ENCODE peak calls at places on chromosomes 13 and 19, in six cellular contexts. One of them, this sample, is unnamed.

GRCh38 chr13:106038752-106039151 is 496.7 kb downstream of the EFNB2 start:
- DNase-seq in AG09309: peak; percentile 79
- DNase-seq in OCI-LY7: no peak
- DNase-seq in AG04449: peak; percentile 74
- DNase-seq in fibroblast of lung: peak; percentile 93
- DNase-seq in nephron progenitor cell: no peak
- DNase-seq in this sample: no peak

GRCh38 chr19:30856376-30856775 is 484.2 kb downstream of the ZNF536 start:
- DNase-seq in AG09309: no peak
- DNase-seq in OCI-LY7: no peak
- DNase-seq in AG04449: no peak
- DNase-seq in fibroblast of lung: no peak
- DNase-seq in nephron progenitor cell: no peak
- DNase-seq in this sample: no peak

GRCh38 chr19:48858984-48859710 is 9.3 kb downstream of the PLEKHA4 start:
- DNase-seq in AG09309: no peak
- DNase-seq in OCI-LY7: peak; percentile 79
- DNase-seq in AG04449: no peak
- DNase-seq in fibroblast of lung: no peak
- DNase-seq in nephron progenitor cell: no peak
- DNase-seq in this sample: peak; percentile 90

GRCh38 chr19:42277821-42278809 is 9.1 kb downstream of the CIC start:
- DNase-seq in AG09309: no peak
- DNase-seq in OCI-LY7: no peak
- DNase-seq in AG04449: no peak
- DNase-seq in fibroblast of lung: peak; percentile 30
- DNase-seq in nephron progenitor cell: no peak
- DNase-seq in this sample: no peak

GRCh38 chr13:78881054-78881453 is 222.1 kb upstream of the OBI1 start:
- DNase-seq in AG09309: no peak
- DNase-seq in OCI-LY7: no peak
- DNase-seq in AG04449: no peak
- DNase-seq in fibroblast of lung: no peak
- DNase-seq in nephron progenitor cell: no peak
- DNase-seq in this sample: no peak

GRCh38 chr19:45152504-45153338 is 8.1 kb downstream of the NKPD1 start:
- DNase-seq in AG09309: no peak
- DNase-seq in OCI-LY7: no peak
- DNase-seq in AG04449: no peak
- DNase-seq in fibroblast of lung: peak; percentile 54
- DNase-seq in nephron progenitor cell: peak; percentile 41
- DNase-seq in this sample: peak; percentile 71

GRCh38 chr19:28920269-28921066 is 292.5 kb downstream of the UQCRFS1 start:
- DNase-seq in AG09309: no peak
- DNase-seq in OCI-LY7: no peak
- DNase-seq in AG04449: no peak
- DNase-seq in fibroblast of lung: no peak
- DNase-seq in nephron progenitor cell: no peak
- DNase-seq in this sample: no peak

GRCh38 chr19:2770055-2771013 is 12.7 kb downstream of the SGTA start:
- DNase-seq in AG09309: no peak
- DNase-seq in OCI-LY7: no peak
- DNase-seq in AG04449: no peak
- DNase-seq in fibroblast of lung: peak; percentile 29
- DNase-seq in nephron progenitor cell: no peak
- DNase-seq in this sample: no peak

GRCh38 chr19:19105365-19106060 is 32.8 kb downstream of the TMEM161A start:
- DNase-seq in AG09309: no peak
- DNase-seq in OCI-LY7: peak; percentile 63
- DNase-seq in AG04449: no peak
- DNase-seq in fibroblast of lung: peak; percentile 52
- DNase-seq in nephron progenitor cell: peak; percentile 86
- DNase-seq in this sample: peak; percentile 20

GRCh38 chr19:1725100-1726064 is 27.9 kb upstream of the ONECUT3 start:
- DNase-seq in AG09309: no peak
- DNase-seq in OCI-LY7: no peak
- DNase-seq in AG04449: no peak
- DNase-seq in fibroblast of lung: peak; percentile 37
- DNase-seq in nephron progenitor cell: peak; percentile 88
- DNase-seq in this sample: peak; percentile 61

GRCh38 chr13:79427265-79427664 is 21.2 kb upstream of the RBM26 start:
- DNase-seq in AG09309: no peak
- DNase-seq in OCI-LY7: no peak
- DNase-seq in AG04449: no peak
- DNase-seq in fibroblast of lung: no peak
- DNase-seq in nephron progenitor cell: no peak
- DNase-seq in this sample: no peak

GRCh38 chr19:30387311-30388115 is 15.3 kb downstream of the ZNF536 start:
- DNase-seq in AG09309: no peak
- DNase-seq in OCI-LY7: no peak
- DNase-seq in AG04449: no peak
- DNase-seq in fibroblast of lung: no peak
- DNase-seq in nephron progenitor cell: no peak
- DNase-seq in this sample: no peak

GRCh38 chr19:54156490-54156889 is 3.0 kb downstream of the LENG1 start:
- DNase-seq in AG09309: no peak
- DNase-seq in OCI-LY7: no peak
- DNase-seq in AG04449: no peak
- DNase-seq in fibroblast of lung: no peak
- DNase-seq in nephron progenitor cell: no peak
- DNase-seq in this sample: no peak

GRCh38 chr13:24651718-24652345 is 28.4 kb upstream of the ATP12A start:
- DNase-seq in AG09309: no peak
- DNase-seq in OCI-LY7: no peak
- DNase-seq in AG04449: no peak
- DNase-seq in fibroblast of lung: no peak
- DNase-seq in nephron progenitor cell: no peak
- DNase-seq in this sample: no peak

GRCh38 chr13:95547531-95548167 is 4.9 kb upstream of the CLDN10 start:
- DNase-seq in AG09309: no peak
- DNase-seq in OCI-LY7: no peak
- DNase-seq in AG04449: no peak
- DNase-seq in fibroblast of lung: peak; percentile 55
- DNase-seq in nephron progenitor cell: no peak
- DNase-seq in this sample: no peak

GRCh38 chr13:112818698-112819045 is 128.8 kb downstream of the ATP11A start:
- DNase-seq in AG09309: no peak
- DNase-seq in OCI-LY7: no peak
- DNase-seq in AG04449: no peak
- DNase-seq in fibroblast of lung: no peak
- DNase-seq in nephron progenitor cell: no peak
- DNase-seq in this sample: no peak

GRCh38 chr13:84609716-84610115 is 727.4 kb upstream of the SLITRK1 start:
- DNase-seq in AG09309: peak; percentile 11
- DNase-seq in OCI-LY7: no peak
- DNase-seq in AG04449: no peak
- DNase-seq in fibroblast of lung: peak; percentile 84
- DNase-seq in nephron progenitor cell: no peak
- DNase-seq in this sample: no peak

GRCh38 chr13:34863360-34864135 is 78.5 kb upstream of the NBEA start:
- DNase-seq in AG09309: peak; percentile 71
- DNase-seq in OCI-LY7: no peak
- DNase-seq in AG04449: peak; percentile 40
- DNase-seq in fibroblast of lung: peak; percentile 95
- DNase-seq in nephron progenitor cell: no peak
- DNase-seq in this sample: no peak

GRCh38 chr19:28868836-28869235 is 344.1 kb downstream of the UQCRFS1 start:
- DNase-seq in AG09309: no peak
- DNase-seq in OCI-LY7: no peak
- DNase-seq in AG04449: no peak
- DNase-seq in fibroblast of lung: no peak
- DNase-seq in nephron progenitor cell: no peak
- DNase-seq in this sample: no peak

GRCh38 chr19:16564842-16565241 is 7.4 kb downstream of the SLC35E1 start:
- DNase-seq in AG09309: no peak
- DNase-seq in OCI-LY7: no peak
- DNase-seq in AG04449: no peak
- DNase-seq in fibroblast of lung: no peak
- DNase-seq in nephron progenitor cell: no peak
- DNase-seq in this sample: no peak
- TF ChIP-seq CTCF in AG09309: no peak
- TF ChIP-seq CTCF in OCI-LY7: no peak
- TF ChIP-seq CTCF in AG04449: no peak
- TF ChIP-seq CTCF in fibroblast of lung: no peak
- TF ChIP-seq CTCF in nephron progenitor cell: no peak
- TF ChIP-seq CTCF in this sample: no peak

GRCh38 chr13:98192008-98192407 is 14.9 kb upstream of the RNF113B start:
- DNase-seq in AG09309: no peak
- DNase-seq in OCI-LY7: no peak
- DNase-seq in AG04449: no peak
- DNase-seq in fibroblast of lung: no peak
- DNase-seq in nephron progenitor cell: no peak
- DNase-seq in this sample: no peak
- TF ChIP-seq CTCF in AG09309: no peak
- TF ChIP-seq CTCF in OCI-LY7: no peak
- TF ChIP-seq CTCF in AG04449: no peak
- TF ChIP-seq CTCF in fibroblast of lung: no peak
- TF ChIP-seq CTCF in nephron progenitor cell: no peak
- TF ChIP-seq CTCF in this sample: no peak

DNA sequence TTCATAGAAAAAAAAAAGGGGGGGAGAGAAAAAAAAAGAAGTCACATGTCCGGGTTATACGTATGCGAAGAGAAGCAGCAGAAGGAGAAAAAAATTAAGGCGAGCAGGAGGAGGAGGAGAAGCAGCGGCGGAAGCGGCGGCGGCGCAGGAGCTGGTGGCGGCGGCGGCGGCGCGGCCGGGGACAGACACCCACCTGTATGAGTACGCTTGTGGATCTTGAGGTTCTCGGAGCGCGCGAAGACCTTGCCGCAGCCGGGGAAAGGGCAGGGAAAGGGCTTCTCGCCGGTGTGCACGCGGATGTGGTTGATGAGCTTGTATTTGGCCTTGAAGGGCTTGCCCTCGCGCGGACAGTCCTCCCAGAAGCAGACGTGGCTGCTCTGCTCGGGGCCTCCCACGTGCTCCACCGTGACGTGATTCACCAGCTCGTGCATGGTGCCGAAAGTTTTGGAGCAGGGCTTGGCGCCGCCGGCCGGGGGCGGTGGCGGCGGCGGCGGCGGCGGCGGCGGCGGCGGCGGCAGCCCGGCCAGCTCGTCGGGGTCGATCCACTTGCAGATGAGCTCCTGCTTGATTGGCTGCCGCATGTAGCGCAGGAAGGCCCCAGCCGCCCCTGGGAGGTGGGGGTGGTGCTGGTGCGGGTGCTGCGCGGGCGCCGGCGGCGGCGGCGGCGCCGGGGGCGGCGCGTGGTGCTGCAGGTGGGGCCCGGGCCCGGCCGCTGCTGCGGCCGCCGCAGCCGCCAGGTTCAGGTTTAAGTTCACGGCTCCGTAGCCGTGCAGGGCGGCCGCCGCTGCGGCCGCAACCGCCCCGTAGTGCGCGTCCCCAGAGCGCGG is 1.4 kb downstream of the ZIC5 start:
- DNase-seq in AG09309: no peak
- DNase-seq in OCI-LY7: no peak
- DNase-seq in AG04449: no peak
- DNase-seq in fibroblast of lung: peak; percentile 30
- DNase-seq in nephron progenitor cell: peak; percentile 71
- DNase-seq in this sample: peak; percentile 65
- TF ChIP-seq CTCF in AG09309: no peak
- TF ChIP-seq CTCF in OCI-LY7: no peak
- TF ChIP-seq CTCF in AG04449: no peak
- TF ChIP-seq CTCF in fibroblast of lung: no peak
- TF ChIP-seq CTCF in nephron progenitor cell: no peak
- TF ChIP-seq CTCF in this sample: no peak

GRCh38 chr19:10565567-10566407 is at the start of gene KRI1:
- DNase-seq in AG09309: peak; percentile 87
- DNase-seq in OCI-LY7: peak; percentile 99
- DNase-seq in AG04449: peak; percentile 67
- DNase-seq in fibroblast of lung: peak; percentile 93
- DNase-seq in nephron progenitor cell: peak; percentile 99
- DNase-seq in this sample: peak; percentile 99
- TF ChIP-seq CTCF in AG09309: no peak
- TF ChIP-seq CTCF in OCI-LY7: peak; percentile 52
- TF ChIP-seq CTCF in AG04449: peak; percentile 53
- TF ChIP-seq CTCF in fibroblast of lung: peak; percentile 12
- TF ChIP-seq CTCF in nephron progenitor cell: peak; percentile 45
- TF ChIP-seq CTCF in this sample: peak; percentile 33

GRCh38 chr13:55516610-55517009 is 1624.1 kb upstream of the PRR20A start:
- DNase-seq in AG09309: no peak
- DNase-seq in OCI-LY7: no peak
- DNase-seq in AG04449: no peak
- DNase-seq in fibroblast of lung: no peak
- DNase-seq in nephron progenitor cell: no peak
- DNase-seq in this sample: no peak

DNA sequence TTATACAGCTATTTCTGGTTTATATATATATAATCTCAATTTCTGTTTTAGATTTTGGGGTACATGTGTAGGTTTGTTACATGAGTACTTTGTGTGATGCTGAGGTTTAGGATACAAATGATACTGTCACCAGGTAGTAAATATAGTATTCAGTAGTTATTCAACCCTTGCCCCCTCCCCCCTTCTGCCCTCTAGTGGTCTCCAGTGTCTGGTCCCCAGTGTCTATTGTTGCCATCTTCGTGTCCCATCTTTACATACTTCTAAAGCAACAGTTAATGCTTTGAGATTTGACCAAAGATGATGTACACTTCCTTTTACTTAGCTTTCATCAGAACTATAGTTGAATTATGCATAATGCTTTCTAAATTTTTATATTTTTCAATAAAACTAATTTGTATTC is 1623.4 kb upstream of the PRR20A start:
- DNase-seq in AG09309: no peak
- DNase-seq in OCI-LY7: no peak
- DNase-seq in AG04449: no peak
- DNase-seq in fibroblast of lung: no peak
- DNase-seq in nephron progenitor cell: no peak
- DNase-seq in this sample: peak; percentile 2
- TF ChIP-seq CTCF in AG09309: no peak
- TF ChIP-seq CTCF in OCI-LY7: peak; percentile 57
- TF ChIP-seq CTCF in AG04449: no peak
- TF ChIP-seq CTCF in fibroblast of lung: peak; percentile 11
- TF ChIP-seq CTCF in nephron progenitor cell: no peak
- TF ChIP-seq CTCF in this sample: no peak

GRCh38 chr19:32357720-32358119 is 12.3 kb downstream of the ZNF507 start:
- DNase-seq in AG09309: no peak
- DNase-seq in OCI-LY7: no peak
- DNase-seq in AG04449: no peak
- DNase-seq in fibroblast of lung: no peak
- DNase-seq in nephron progenitor cell: no peak
- DNase-seq in this sample: no peak
- TF ChIP-seq CTCF in AG09309: peak; percentile 8
- TF ChIP-seq CTCF in OCI-LY7: peak; percentile 69
- TF ChIP-seq CTCF in AG04449: no peak
- TF ChIP-seq CTCF in fibroblast of lung: peak; percentile 29
- TF ChIP-seq CTCF in nephron progenitor cell: no peak
- TF ChIP-seq CTCF in this sample: no peak

GRCh38 chr19:12733369-12733896 is 1.1 kb downstream of the TRIR start:
- DNase-seq in AG09309: no peak
- DNase-seq in OCI-LY7: peak; percentile 74
- DNase-seq in AG04449: no peak
- DNase-seq in fibroblast of lung: peak; percentile 62
- DNase-seq in nephron progenitor cell: no peak
- DNase-seq in this sample: peak; percentile 79
- TF ChIP-seq CTCF in AG09309: peak; percentile 42
- TF ChIP-seq CTCF in OCI-LY7: peak; percentile 92
- TF ChIP-seq CTCF in AG04449: peak; percentile 43
- TF ChIP-seq CTCF in fibroblast of lung: peak; percentile 44
- TF ChIP-seq CTCF in nephron progenitor cell: no peak
- TF ChIP-seq CTCF in this sample: peak; percentile 67

GRCh38 chr13:80654638-80655249 is 313.8 kb upstream of the SPRY2 start:
- DNase-seq in AG09309: no peak
- DNase-seq in OCI-LY7: no peak
- DNase-seq in AG04449: no peak
- DNase-seq in fibroblast of lung: no peak
- DNase-seq in nephron progenitor cell: no peak
- DNase-seq in this sample: no peak
- TF ChIP-seq CTCF in AG09309: no peak
- TF ChIP-seq CTCF in OCI-LY7: no peak
- TF ChIP-seq CTCF in AG04449: no peak
- TF ChIP-seq CTCF in fibroblast of lung: no peak
- TF ChIP-seq CTCF in nephron progenitor cell: no peak
- TF ChIP-seq CTCF in this sample: no peak

This sample was measured in activated CD8-positive, alpha-beta T cell treated with anti-CD3 and anti-CD28 coated beads for 36 hours.